ENCODE peak calls at places on chromosomes 7 and 10, in five cellular contexts. One of them, this sample, is unnamed.

GRCh38 chr10:118725784-118726507 is 28.8 kb downstream of the CACUL1 start:
- DNase-seq in A549: no peak
- DNase-seq in HCT116: no peak
- DNase-seq in H1: no peak
- DNase-seq in GM12878: no peak
- DNase-seq in this sample: peak; percentile 59

GRCh38 chr7:96786998-96787395 is 77.4 kb upstream of the SEM1 start:
- DNase-seq in A549: no peak
- DNase-seq in HCT116: no peak
- DNase-seq in H1: no peak
- DNase-seq in GM12878: no peak
- DNase-seq in this sample: no peak

GRCh38 chr10:110356628-110357245 is 52.0 kb upstream of the SMNDC1 start:
- DNase-seq in A549: peak; percentile 58
- DNase-seq in HCT116: peak; percentile 72
- DNase-seq in H1: no peak
- DNase-seq in GM12878: peak; percentile 100
- DNase-seq in this sample: peak; percentile 94

GRCh38 chr10:128268015-128268722 is 141.9 kb upstream of the MKI67 start:
- DNase-seq in A549: peak; percentile 50
- DNase-seq in HCT116: peak; percentile 31
- DNase-seq in H1: peak; percentile 85
- DNase-seq in GM12878: no peak
- DNase-seq in this sample: no peak

GRCh38 chr7:2225336-2225735 is 7.4 kb downstream of the MAD1L1 start:
- DNase-seq in A549: no peak
- DNase-seq in HCT116: no peak
- DNase-seq in H1: no peak
- DNase-seq in GM12878: no peak
- DNase-seq in this sample: no peak

GRCh38 chr7:85750454-85750949 is 563.6 kb upstream of the SEMA3D start:
- DNase-seq in A549: peak; percentile 54
- DNase-seq in HCT116: peak; percentile 32
- DNase-seq in H1: no peak
- DNase-seq in GM12878: no peak
- DNase-seq in this sample: peak; percentile 37

GRCh38 chr7:140671966-140672365 is 779 bp upstream of the ADCK2 start:
- DNase-seq in A549: no peak
- DNase-seq in HCT116: no peak
- DNase-seq in H1: peak; percentile 52
- DNase-seq in GM12878: no peak
- DNase-seq in this sample: no peak

GRCh38 chr10:20877986-20878979 is 18.8 kb downstream of the NEBL start:
- DNase-seq in A549: peak; percentile 4
- DNase-seq in HCT116: no peak
- DNase-seq in H1: no peak
- DNase-seq in GM12878: no peak
- DNase-seq in this sample: no peak

GRCh38 chr7:120218702-120219101 is 54.3 kb upstream of the KCND2 start:
- DNase-seq in A549: no peak
- DNase-seq in HCT116: no peak
- DNase-seq in H1: no peak
- DNase-seq in GM12878: no peak
- DNase-seq in this sample: peak; percentile 22

GRCh38 chr7:55178863-55179773 is 160.3 kb downstream of the EGFR start:
- DNase-seq in A549: no peak
- DNase-seq in HCT116: no peak
- DNase-seq in H1: no peak
- DNase-seq in GM12878: no peak
- DNase-seq in this sample: no peak

GRCh38 chr7:28804990-28805389 is 153.1 kb downstream of the TRIL start:
- DNase-seq in A549: peak; percentile 19
- DNase-seq in HCT116: no peak
- DNase-seq in H1: no peak
- DNase-seq in GM12878: no peak
- DNase-seq in this sample: peak; percentile 90

GRCh38 chr7:19060870-19061269 is 56.6 kb downstream of the TWIST1 start:
- DNase-seq in A549: no peak
- DNase-seq in HCT116: no peak
- DNase-seq in H1: no peak
- DNase-seq in GM12878: no peak
- DNase-seq in this sample: peak; percentile 6

GRCh38 chr7:155965010-155965409 is 152.7 kb upstream of the SHH start:
- DNase-seq in A549: no peak
- DNase-seq in HCT116: peak; percentile 91
- DNase-seq in H1: no peak
- DNase-seq in GM12878: no peak
- DNase-seq in this sample: peak; percentile 26

GRCh38 chr10:124291009-124291671 is 127.6 kb downstream of the OAT start:
- DNase-seq in A549: no peak
- DNase-seq in HCT116: no peak
- DNase-seq in H1: no peak
- DNase-seq in GM12878: no peak
- DNase-seq in this sample: no peak

GRCh38 chr7:20348408-20348807 is 17.7 kb downstream of the ITGB8 start:
- DNase-seq in A549: no peak
- DNase-seq in HCT116: no peak
- DNase-seq in H1: no peak
- DNase-seq in GM12878: no peak
- DNase-seq in this sample: no peak

GRCh38 chr10:97270523-97271154 is 21.8 kb downstream of the ARHGAP19 start:
- DNase-seq in A549: no peak
- DNase-seq in HCT116: no peak
- DNase-seq in H1: no peak
- DNase-seq in GM12878: no peak
- DNase-seq in this sample: peak; percentile 76

GRCh38 chr10:34333513-34333912 is 481.6 kb downstream of the PARD3 start:
- DNase-seq in A549: peak; percentile 22
- DNase-seq in HCT116: no peak
- DNase-seq in H1: no peak
- DNase-seq in GM12878: no peak
- DNase-seq in this sample: peak; percentile 71

GRCh38 chr7:6286486-6286885 is 14.1 kb upstream of the CYTH3 start:
- DNase-seq in A549: no peak
- DNase-seq in HCT116: no peak
- DNase-seq in H1: no peak
- DNase-seq in GM12878: no peak
- DNase-seq in this sample: no peak

GRCh38 chr10:129942019-129942277 is 22.1 kb downstream of the EBF3 start:
- DNase-seq in A549: no peak
- DNase-seq in HCT116: no peak
- DNase-seq in H1: no peak
- DNase-seq in GM12878: no peak
- DNase-seq in this sample: no peak

GRCh38 chr10:80464557-80465466 is 10.7 kb downstream of the TSPAN14 start:
- DNase-seq in A549: no peak
- DNase-seq in HCT116: no peak
- DNase-seq in H1: no peak
- DNase-seq in GM12878: no peak
- DNase-seq in this sample: peak; percentile 45

GRCh38 chr10:125331056-125331455 is 170.7 kb upstream of the CTBP2 start:
- DNase-seq in A549: no peak
- DNase-seq in HCT116: no peak
- DNase-seq in H1: no peak
- DNase-seq in GM12878: no peak
- DNase-seq in this sample: no peak

GRCh38 chr7:47725031-47725780 is 143.3 kb upstream of the TNS3 start:
- DNase-seq in A549: peak; percentile 42
- DNase-seq in HCT116: no peak
- DNase-seq in H1: no peak
- DNase-seq in GM12878: no peak
- DNase-seq in this sample: peak; percentile 22

GRCh38 chr7:86933295-86933845 is 126.1 kb downstream of the ELAPOR2 start:
- DNase-seq in A549: no peak
- DNase-seq in HCT116: no peak
- DNase-seq in H1: no peak
- DNase-seq in GM12878: no peak
- DNase-seq in this sample: no peak

GRCh38 chr10:33216661-33217427 is 117.6 kb downstream of the NRP1 start:
- DNase-seq in A549: peak; percentile 62
- DNase-seq in HCT116: no peak
- DNase-seq in H1: no peak
- DNase-seq in GM12878: no peak
- DNase-seq in this sample: no peak

GRCh38 chr7:74306737-74307469 is 17.7 kb downstream of the CLIP2 start:
- DNase-seq in A549: no peak
- DNase-seq in HCT116: no peak
- DNase-seq in H1: no peak
- DNase-seq in GM12878: no peak
- DNase-seq in this sample: peak; percentile 85

GRCh38 chr7:31458203-31458602 is 55.7 kb upstream of the ITPRID1 start:
- DNase-seq in A549: no peak
- DNase-seq in HCT116: no peak
- DNase-seq in H1: no peak
- DNase-seq in GM12878: no peak
- DNase-seq in this sample: no peak

GRCh38 chr10:45673074-45673628 is 579 bp upstream of the ZFAND4 start:
- DNase-seq in A549: peak; percentile 24
- DNase-seq in HCT116: no peak
- DNase-seq in H1: no peak
- DNase-seq in GM12878: no peak
- DNase-seq in this sample: no peak

GRCh38 chr10:132208489-132209050 is 21.8 kb downstream of the DPYSL4 start:
- DNase-seq in A549: no peak
- DNase-seq in HCT116: no peak
- DNase-seq in H1: no peak
- DNase-seq in GM12878: no peak
- DNase-seq in this sample: no peak

GRCh38 chr7:100544949-100545635 is 6.1 kb downstream of the AGFG2 start:
- DNase-seq in A549: no peak
- DNase-seq in HCT116: no peak
- DNase-seq in H1: no peak
- DNase-seq in GM12878: no peak
- DNase-seq in this sample: peak; percentile 26

GRCh38 chr10:60394444-60394843 is 4.8 kb upstream of the ANK3 start:
- DNase-seq in A549: no peak
- DNase-seq in HCT116: no peak
- DNase-seq in H1: no peak
- DNase-seq in GM12878: no peak
- DNase-seq in this sample: no peak

GRCh38 chr10:15230257-15230656 is 61.8 kb upstream of the NMT2 start:
- DNase-seq in A549: no peak
- DNase-seq in HCT116: no peak
- DNase-seq in H1: no peak
- DNase-seq in GM12878: no peak
- DNase-seq in this sample: no peak

GRCh38 chr10:43194266-43194665 is 56.0 kb downstream of the CSGALNACT2 start:
- DNase-seq in A549: no peak
- DNase-seq in HCT116: no peak
- DNase-seq in H1: no peak
- DNase-seq in GM12878: no peak
- DNase-seq in this sample: no peak

GRCh38 chr10:43192824-43193223 is 54.6 kb downstream of the CSGALNACT2 start:
- DNase-seq in A549: no peak
- DNase-seq in HCT116: no peak
- DNase-seq in H1: no peak
- DNase-seq in GM12878: no peak
- DNase-seq in this sample: no peak

GRCh38 chr10:43193496-43194080 is 55.3 kb downstream of the CSGALNACT2 start:
- DNase-seq in A549: no peak
- DNase-seq in HCT116: no peak
- DNase-seq in H1: peak; percentile 38
- DNase-seq in GM12878: no peak
- DNase-seq in this sample: no peak

GRCh38 chr10:43188702-43189101 is 50.5 kb downstream of the CSGALNACT2 start:
- DNase-seq in A549: no peak
- DNase-seq in HCT116: no peak
- DNase-seq in H1: no peak
- DNase-seq in GM12878: no peak
- DNase-seq in this sample: peak; percentile 43

GRCh38 chr10:43190775-43191174 is 52.5 kb downstream of the CSGALNACT2 start:
- DNase-seq in A549: no peak
- DNase-seq in HCT116: no peak
- DNase-seq in H1: no peak
- DNase-seq in GM12878: no peak
- DNase-seq in this sample: peak; percentile 72
- TF ChIP-seq CEBPB in A549: no peak
- TF ChIP-seq CEBPB in HCT116: no peak
- TF ChIP-seq CEBPB in H1: no peak
- TF ChIP-seq CEBPB in GM12878: no peak
- TF ChIP-seq CEBPB in this sample: no peak

DNA sequence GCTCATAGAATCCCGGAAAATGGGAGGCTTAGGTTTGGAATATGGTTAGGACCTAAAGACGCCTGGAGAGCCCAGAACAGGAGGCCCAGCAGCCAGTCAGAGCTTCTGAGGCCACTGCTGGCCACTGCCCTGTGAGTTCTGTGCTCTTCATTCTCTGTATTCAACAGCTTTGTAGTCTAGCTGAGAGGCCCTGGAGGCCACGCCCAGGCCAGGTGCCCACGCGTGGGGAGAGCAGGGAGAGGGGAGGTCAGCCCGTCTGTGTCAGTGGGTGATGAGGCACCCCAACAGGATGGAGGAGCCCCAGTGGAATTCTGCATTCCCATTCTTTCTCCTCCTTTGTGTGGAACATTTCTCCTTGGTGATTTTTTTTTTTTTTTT is 29.1 kb downstream of the IL15RA start:
- DNase-seq in A549: no peak
- DNase-seq in HCT116: no peak
- DNase-seq in H1: no peak
- DNase-seq in GM12878: no peak
- DNase-seq in this sample: no peak
- TF ChIP-seq CEBPB in A549: no peak
- TF ChIP-seq CEBPB in HCT116: no peak
- TF ChIP-seq CEBPB in H1: no peak
- TF ChIP-seq CEBPB in GM12878: no peak
- TF ChIP-seq CEBPB in this sample: no peak

GRCh38 chr10:103259989-103260388 is 14.3 kb downstream of the RPEL1 start:
- DNase-seq in A549: no peak
- DNase-seq in HCT116: no peak
- DNase-seq in H1: no peak
- DNase-seq in GM12878: no peak
- DNase-seq in this sample: no peak

GRCh38 chr10:103262229-103262628 is 14.7 kb upstream of the INA start:
- DNase-seq in A549: peak; percentile 41
- DNase-seq in HCT116: no peak
- DNase-seq in H1: no peak
- DNase-seq in GM12878: no peak
- DNase-seq in this sample: no peak

GRCh38 chr10:103265712-103266329 is 11.1 kb upstream of the INA start:
- DNase-seq in A549: peak; percentile 72
- DNase-seq in HCT116: peak; percentile 42
- DNase-seq in H1: peak; percentile 83
- DNase-seq in GM12878: no peak
- DNase-seq in this sample: peak; percentile 82
- TF ChIP-seq CEBPB in A549: no peak
- TF ChIP-seq CEBPB in HCT116: no peak
- TF ChIP-seq CEBPB in H1: no peak
- TF ChIP-seq CEBPB in GM12878: no peak
- TF ChIP-seq CEBPB in this sample: no peak

DNA sequence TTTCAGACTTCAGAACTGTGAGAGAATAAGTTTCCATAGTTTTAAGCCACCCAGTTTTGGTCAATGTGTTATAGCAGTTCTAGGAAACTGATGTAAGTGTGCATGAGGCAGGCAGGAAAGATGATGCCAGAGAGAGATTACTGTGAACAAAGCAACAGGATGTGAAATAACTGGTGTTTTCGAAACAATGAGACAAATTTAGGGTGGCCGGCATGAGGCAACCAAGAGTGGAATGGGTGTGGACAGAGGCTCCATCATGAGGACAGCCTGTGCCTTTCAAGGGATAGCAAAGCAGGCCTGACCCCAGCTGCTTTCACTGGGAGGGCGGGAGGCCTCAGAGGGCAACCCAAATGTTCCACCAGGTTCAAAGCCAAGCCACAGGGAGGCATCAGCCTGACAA is 67.3 kb upstream of the UCN3 start:
- DNase-seq in A549: no peak
- DNase-seq in HCT116: no peak
- DNase-seq in H1: no peak
- DNase-seq in GM12878: no peak
- DNase-seq in this sample: no peak
- TF ChIP-seq CEBPB in A549: no peak
- TF ChIP-seq CEBPB in HCT116: no peak
- TF ChIP-seq CEBPB in H1: no peak
- TF ChIP-seq CEBPB in GM12878: no peak
- TF ChIP-seq CEBPB in this sample: no peak

This sample was measured in IMR-90.